ENCODE peak calls at places on chromosomes 11 and 22, in six cellular contexts. Q, Z, F, T, L and P are unnamed samples.

GRCh38 chr11:47415949-47416472 is 7.6 kb downstream of the SLC39A13 start:
- DNase-seq in L (no peak), Z (peak), T (peak), F (no peak), Q (no peak), P (peak)

GRCh38 chr11:76610871-76611475 is 59.6 kb downstream of the LRRC32 start:
- DNase-seq in Q (no peak), L (no peak), F (no peak), T (no peak), Z (peak), P (no peak)

GRCh38 chr11:65426839-65427690 is 4.5 kb downstream of the NEAT1 start:
- DNase-seq in Z (no peak), L (peak), T (peak), Q (peak), F (no peak), P (peak)

GRCh38 chr11:18802381-18803257 is 11.0 kb upstream of the PTPN5 start:
- DNase-seq in T (peak), Z (no peak), F (no peak), Q (peak), L (peak), P (peak)

GRCh38 chr11:102157219-102157618 is 47.0 kb downstream of the YAP1 start:
- DNase-seq in Q (no peak), T (peak), L (no peak), Z (peak), F (no peak), P (peak)

GRCh38 chr11:22677153-22677890 is 10.9 kb downstream of the GAS2 start:
- DNase-seq in L (peak), F (no peak), Z (no peak), Q (peak), T (no peak), P (no peak)

GRCh38 chr11:103682318-103683184 is 353.9 kb upstream of the DDI1 start:
- DNase-seq in Z (peak), Q (peak), L (peak), T (peak), F (peak), P (no peak)

GRCh38 chr22:17346578-17346977 is 22.7 kb upstream of the CECR2 start:
- DNase-seq in Q (no peak), Z (no peak), L (no peak), T (no peak), F (no peak), P (no peak)

GRCh38 chr22:42560781-42561180 is 7.0 kb downstream of the SERHL2 start:
- DNase-seq in Q (no peak), T (no peak), F (no peak), L (peak), Z (no peak), P (no peak)

GRCh38 chr11:9060700-9061111 is 30.7 kb downstream of the SCUBE2 start:
- DNase-seq in T (no peak), Z (no peak), Q (peak), L (peak), F (no peak), P (no peak)

GRCh38 chr11:129279326-129280026 is 87.4 kb upstream of the ARHGAP32 start:
- DNase-seq in T (peak), Q (peak), F (no peak), L (peak), Z (peak), P (peak)

GRCh38 chr11:27217948-27218410 is 145.0 kb downstream of the CCDC34 start:
- DNase-seq in Z (no peak), L (no peak), T (no peak), F (no peak), Q (no peak), P (no peak)

GRCh38 chr22:20154602-20155183 is 3.8 kb upstream of the CCDC188 start:
- DNase-seq in Z (no peak), L (peak), T (no peak), Q (no peak), F (no peak), P (no peak)

GRCh38 chr22:32106930-32107329 is 52.2 kb downstream of the C22orf42 start:
- DNase-seq in F (no peak), L (peak), Q (peak), Z (no peak), T (no peak), P (no peak)

GRCh38 chr11:85029964-85030363 is 597.2 kb downstream of the DLG2 start:
- DNase-seq in F (no peak), L (peak), Z (no peak), T (no peak), Q (no peak), P (peak)

GRCh38 chr22:24330636-24331035 is 60.0 kb downstream of the SPECC1L start:
- DNase-seq in F (no peak), T (no peak), Q (no peak), L (no peak), Z (no peak), P (no peak)

GRCh38 chr22:17841836-17842235 is 67.6 kb upstream of the BID start:
- DNase-seq in F (no peak), L (no peak), Z (no peak), Q (no peak), T (no peak), P (no peak)

GRCh38 chr11:94504689-94505293 is 7.5 kb upstream of the C11orf97 start:
- DNase-seq in Z (no peak), Q (peak), F (no peak), T (no peak), L (peak), P (no peak)

GRCh38 chr22:41197808-41198585 is 7.1 kb upstream of the L3MBTL2 start:
- DNase-seq in T (peak), Q (peak), F (no peak), L (peak), Z (peak), P (no peak)

GRCh38 chr11:60852060-60852638 is 3.6 kb downstream of the PTGDR2 start:
- DNase-seq in Q (no peak), F (no peak), T (peak), Z (no peak), L (no peak), P (no peak)

GRCh38 chr11:60853469-60853950 is 2.2 kb downstream of the PTGDR2 start:
- DNase-seq in T (no peak), F (no peak), Q (no peak), Z (no peak), L (no peak), P (no peak)

GRCh38 chr11:60854140-60854846 is 1.5 kb downstream of the PTGDR2 start:
- DNase-seq in Q (no peak), Z (no peak), L (peak), F (no peak), T (no peak), P (no peak)

GRCh38 chr11:60851327-60852059 is 4.3 kb downstream of the PTGDR2 start:
- DNase-seq in L (no peak), Q (no peak), Z (no peak), T (no peak), F (no peak), P (no peak)

GRCh38 chr11:60852639-60853468 is 2.9 kb downstream of the PTGDR2 start:
- DNase-seq in T (peak), Z (no peak), F (no peak), Q (no peak), L (no peak), P (no peak)
- H3K4me3 ChIP-seq in T (no peak), Z (no peak), F (peak), Q (no peak), L (no peak), P (no peak)

DNA sequence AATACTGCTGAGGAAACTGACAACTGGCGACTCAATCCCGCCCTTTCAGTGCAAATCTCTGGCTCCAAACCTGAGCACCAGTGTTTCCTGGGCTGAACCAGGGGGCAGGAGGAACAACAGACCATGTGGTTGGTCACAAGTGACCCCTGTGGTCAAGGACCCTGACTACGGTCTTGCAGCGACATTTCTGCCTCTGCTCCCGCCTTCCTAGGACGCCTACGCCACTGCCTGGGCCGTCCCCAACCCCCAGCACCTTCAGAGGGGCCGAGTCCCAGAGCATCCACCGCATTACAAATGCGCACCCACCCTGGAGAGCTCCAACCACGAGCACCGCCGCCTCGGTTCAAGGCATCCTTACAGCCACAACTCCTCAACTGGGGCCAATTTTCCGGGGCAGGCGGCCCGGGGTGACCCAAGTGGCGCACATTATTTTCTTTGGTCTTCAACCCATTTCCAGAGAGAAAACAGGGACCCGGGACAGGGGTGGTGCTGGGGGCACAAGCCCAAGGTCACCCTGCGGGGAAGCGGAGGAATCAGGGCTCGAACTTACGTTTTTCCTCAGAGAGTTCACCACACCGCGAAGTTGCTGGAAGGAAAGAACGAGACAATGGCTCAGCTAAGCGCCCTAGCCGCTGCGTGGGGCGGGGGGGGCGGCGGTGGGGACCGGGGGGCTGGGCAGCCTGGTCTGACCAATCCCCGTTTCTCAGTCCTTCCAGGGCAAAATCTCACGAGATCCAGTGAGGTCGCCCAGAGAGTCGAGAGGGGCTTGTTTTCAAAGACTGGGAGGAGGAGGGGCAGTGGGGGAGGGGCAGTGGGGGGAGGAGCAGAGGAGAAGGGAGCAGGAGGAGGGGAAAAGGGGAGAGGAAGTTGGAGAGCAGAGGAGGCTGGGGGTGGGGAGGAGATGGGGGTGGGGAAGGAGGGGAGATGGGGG is 1.8 kb downstream of the PRAME start:
- DNase-seq in Z (no peak), T (no peak), Q (no peak), F (no peak), L (no peak), P (no peak)
- H3K4me3 ChIP-seq in Z (no peak), T (no peak), Q (no peak), F (no peak), L (no peak), P (no peak)

GRCh38 chr11:1559103-1559951 is 12.7 kb downstream of the DUSP8 start:
- DNase-seq in T (peak), F (no peak), L (no peak), Q (no peak), Z (peak), P (peak)

GRCh38 chr11:1557168-1557884 is 14.7 kb downstream of the DUSP8 start:
- DNase-seq in L (no peak), T (no peak), Q (no peak), F (no peak), Z (no peak), P (no peak)

GRCh38 chr11:1560011-1560579 is 12.0 kb downstream of the DUSP8 start:
- DNase-seq in Z (peak), F (no peak), L (no peak), T (no peak), Q (no peak), P (no peak)

GRCh38 chr11:1556278-1557167 is 15.5 kb downstream of the DUSP8 start:
- DNase-seq in Q (no peak), F (no peak), T (no peak), L (no peak), Z (no peak), P (no peak)

GRCh38 chr11:1557904-1558831 is 13.9 kb downstream of the DUSP8 start:
- DNase-seq in T (peak), Q (no peak), F (no peak), L (no peak), Z (peak), P (peak)
- H3K4me3 ChIP-seq in T (no peak), Q (no peak), F (peak), L (no peak), Z (no peak), P (peak)

GRCh38 chr22:37426532-37427127 is 649 bp downstream of the ELFN2 start:
- DNase-seq in F (no peak), T (no peak), L (no peak), Q (no peak), Z (no peak), P (no peak)
- H3K4me3 ChIP-seq in F (peak), T (no peak), L (no peak), Q (no peak), Z (peak), P (peak)

DNA sequence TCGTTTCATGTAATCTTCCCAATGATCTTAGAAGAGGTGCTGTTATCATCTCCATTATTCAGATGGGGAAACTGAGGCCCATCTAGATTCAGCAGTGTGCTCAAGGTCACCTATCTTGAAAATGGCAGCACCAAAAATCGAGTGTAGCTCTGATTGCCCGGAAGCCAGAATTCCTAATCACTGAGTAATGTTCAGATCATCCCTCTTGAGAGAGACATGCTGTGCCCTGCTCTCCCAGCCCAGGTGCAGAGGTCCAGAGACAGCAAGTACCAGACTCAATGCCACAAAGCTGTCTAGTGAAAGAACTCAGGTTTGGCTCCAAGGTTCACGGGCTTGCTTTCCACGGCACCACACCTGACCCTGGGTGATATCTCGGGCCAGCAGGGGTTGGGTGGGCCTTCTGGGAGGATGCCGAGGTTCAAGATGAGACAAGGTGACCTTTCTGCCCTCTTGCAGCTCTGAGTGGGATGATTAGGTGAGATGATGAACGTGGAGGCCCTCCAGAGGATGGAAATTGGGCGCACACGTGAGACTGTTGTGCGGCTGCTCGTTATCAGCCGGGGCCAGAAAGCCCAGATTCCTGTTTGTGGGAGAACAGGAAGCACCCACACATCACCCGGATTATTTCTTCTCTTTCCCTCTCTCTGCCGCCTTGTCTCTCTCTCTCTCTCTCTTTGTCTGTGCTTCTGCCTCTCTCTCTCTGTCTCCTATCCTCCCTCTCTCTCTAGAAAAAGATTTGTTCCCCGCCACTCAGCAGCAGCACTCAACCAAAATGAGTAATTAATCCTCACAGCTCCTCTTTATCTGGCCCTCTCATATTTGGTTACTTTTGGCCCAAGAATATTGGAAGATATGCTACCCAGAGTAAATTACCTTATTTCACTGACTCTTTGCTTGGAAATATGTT is 19.0 kb upstream of the RASD2 start:
- DNase-seq in F (no peak), Q (no peak), T (no peak), Z (no peak), L (no peak), P (no peak)
- H3K4me3 ChIP-seq in F (no peak), Q (no peak), T (no peak), Z (no peak), L (no peak), P (no peak)

GRCh38 chr11:67644472-67645418 is 5.2 kb upstream of the TBX10 start:
- DNase-seq in F (no peak), Z (peak), L (no peak), T (peak), Q (no peak), P (no peak)
- H3K4me3 ChIP-seq in F (no peak), Z (no peak), L (no peak), T (no peak), Q (no peak), P (no peak)

GRCh38 chr11:33375236-33375635 is 118.1 kb downstream of the HIPK3 start:
- DNase-seq in Z (no peak), F (no peak), T (no peak), Q (no peak), L (no peak), P (no peak)
- H3K4me3 ChIP-seq in Z (no peak), F (peak), T (no peak), Q (peak), L (no peak), P (no peak)